ENCODE peak calls at places on chromosomes 13 and 19, in seven cellular contexts. One of them, this sample, is unnamed.
A peak's percentile ranks its signal among the peaks of the same experiment; 100 is the strongest.

GRCh38 chr19:913080-913748 is at the start of gene R3HDM4:
- DNase-seq in CD4-positive, alpha-beta T cell: peak; percentile 91
- DNase-seq in nucleus accumbens: peak; percentile 65
- DNase-seq in heart right ventricle: peak; percentile 85
- DNase-seq in activated CD4-positive, alpha-beta T cell treated with anti-CD3 and anti-CD28 coated beads for 36 hours: peak; percentile 92
- DNase-seq in kidney epithelial cell: no peak
- DNase-seq in AG08395: peak; percentile 93
- DNase-seq in this sample: peak; percentile 60

GRCh38 chr13:66405908-66406802 is 824.0 kb downstream of the PCDH9 start:
- DNase-seq in CD4-positive, alpha-beta T cell: no peak
- DNase-seq in nucleus accumbens: no peak
- DNase-seq in heart right ventricle: no peak
- DNase-seq in activated CD4-positive, alpha-beta T cell treated with anti-CD3 and anti-CD28 coated beads for 36 hours: no peak
- DNase-seq in kidney epithelial cell: peak; percentile 16
- DNase-seq in AG08395: peak; percentile 14
- DNase-seq in this sample: peak; percentile 73

GRCh38 chr13:28531195-28531955 is 36.4 kb upstream of the FLT1 start:
- DNase-seq in CD4-positive, alpha-beta T cell: no peak
- DNase-seq in nucleus accumbens: no peak
- DNase-seq in heart right ventricle: peak; percentile 72
- DNase-seq in activated CD4-positive, alpha-beta T cell treated with anti-CD3 and anti-CD28 coated beads for 36 hours: no peak
- DNase-seq in kidney epithelial cell: no peak
- DNase-seq in AG08395: peak; percentile 31
- DNase-seq in this sample: peak; percentile 28

GRCh38 chr13:30745917-30746686 is 10.8 kb downstream of the ALOX5AP start:
- DNase-seq in CD4-positive, alpha-beta T cell: no peak
- DNase-seq in nucleus accumbens: no peak
- DNase-seq in heart right ventricle: no peak
- DNase-seq in activated CD4-positive, alpha-beta T cell treated with anti-CD3 and anti-CD28 coated beads for 36 hours: no peak
- DNase-seq in kidney epithelial cell: no peak
- DNase-seq in AG08395: no peak
- DNase-seq in this sample: no peak

GRCh38 chr19:45376045-45376724 is 5.8 kb upstream of the ERCC2 start:
- DNase-seq in CD4-positive, alpha-beta T cell: no peak
- DNase-seq in nucleus accumbens: no peak
- DNase-seq in heart right ventricle: no peak
- DNase-seq in activated CD4-positive, alpha-beta T cell treated with anti-CD3 and anti-CD28 coated beads for 36 hours: no peak
- DNase-seq in kidney epithelial cell: peak; percentile 78
- DNase-seq in AG08395: peak; percentile 90
- DNase-seq in this sample: peak; percentile 96

GRCh38 chr13:71663431-71663830 is 203.6 kb downstream of the DACH1 start:
- DNase-seq in CD4-positive, alpha-beta T cell: no peak
- DNase-seq in nucleus accumbens: no peak
- DNase-seq in heart right ventricle: no peak
- DNase-seq in activated CD4-positive, alpha-beta T cell treated with anti-CD3 and anti-CD28 coated beads for 36 hours: no peak
- DNase-seq in kidney epithelial cell: no peak
- DNase-seq in AG08395: no peak
- DNase-seq in this sample: no peak

GRCh38 chr13:27792393-27793218 is at the start of gene GSX1:
- DNase-seq in CD4-positive, alpha-beta T cell: peak; percentile 24
- DNase-seq in nucleus accumbens: peak; percentile 29
- DNase-seq in heart right ventricle: peak; percentile 64
- DNase-seq in activated CD4-positive, alpha-beta T cell treated with anti-CD3 and anti-CD28 coated beads for 36 hours: peak; percentile 74
- DNase-seq in kidney epithelial cell: peak; percentile 7
- DNase-seq in AG08395: peak; percentile 75
- DNase-seq in this sample: peak; percentile 51

GRCh38 chr13:60267498-60268202 is 103.9 kb upstream of the DIAPH3 start:
- DNase-seq in CD4-positive, alpha-beta T cell: peak; percentile 6
- DNase-seq in nucleus accumbens: no peak
- DNase-seq in heart right ventricle: no peak
- DNase-seq in activated CD4-positive, alpha-beta T cell treated with anti-CD3 and anti-CD28 coated beads for 36 hours: peak; percentile 36
- DNase-seq in kidney epithelial cell: no peak
- DNase-seq in AG08395: no peak
- DNase-seq in this sample: no peak

GRCh38 chr19:50822661-50823208 is 852 bp downstream of the KLK1 start:
- DNase-seq in CD4-positive, alpha-beta T cell: no peak
- DNase-seq in nucleus accumbens: no peak
- DNase-seq in heart right ventricle: no peak
- DNase-seq in activated CD4-positive, alpha-beta T cell treated with anti-CD3 and anti-CD28 coated beads for 36 hours: no peak
- DNase-seq in kidney epithelial cell: no peak
- DNase-seq in AG08395: no peak
- DNase-seq in this sample: no peak

GRCh38 chr19:42693760-42694350 is 46.4 kb downstream of the PSG3 start:
- DNase-seq in CD4-positive, alpha-beta T cell: no peak
- DNase-seq in nucleus accumbens: no peak
- DNase-seq in heart right ventricle: no peak
- DNase-seq in activated CD4-positive, alpha-beta T cell treated with anti-CD3 and anti-CD28 coated beads for 36 hours: peak; percentile 45
- DNase-seq in kidney epithelial cell: peak; percentile 14
- DNase-seq in AG08395: peak; percentile 81
- DNase-seq in this sample: peak; percentile 16

GRCh38 chr19:29001922-29002247 is 211.1 kb downstream of the UQCRFS1 start:
- DNase-seq in CD4-positive, alpha-beta T cell: no peak
- DNase-seq in nucleus accumbens: no peak
- DNase-seq in heart right ventricle: no peak
- DNase-seq in activated CD4-positive, alpha-beta T cell treated with anti-CD3 and anti-CD28 coated beads for 36 hours: no peak
- DNase-seq in kidney epithelial cell: no peak
- DNase-seq in AG08395: no peak
- DNase-seq in this sample: peak; percentile 3

GRCh38 chr13:98351636-98352035 is 174.6 kb upstream of the RNF113B start:
- DNase-seq in CD4-positive, alpha-beta T cell: no peak
- DNase-seq in nucleus accumbens: no peak
- DNase-seq in heart right ventricle: no peak
- DNase-seq in activated CD4-positive, alpha-beta T cell treated with anti-CD3 and anti-CD28 coated beads for 36 hours: no peak
- DNase-seq in kidney epithelial cell: no peak
- DNase-seq in AG08395: no peak
- DNase-seq in this sample: no peak

GRCh38 chr13:47126432-47126831 is 229.6 kb upstream of the HTR2A start:
- DNase-seq in CD4-positive, alpha-beta T cell: no peak
- DNase-seq in nucleus accumbens: no peak
- DNase-seq in heart right ventricle: no peak
- DNase-seq in activated CD4-positive, alpha-beta T cell treated with anti-CD3 and anti-CD28 coated beads for 36 hours: no peak
- DNase-seq in kidney epithelial cell: no peak
- DNase-seq in AG08395: no peak
- DNase-seq in this sample: no peak

GRCh38 chr19:56995298-56995697 is 124.5 kb upstream of the USP29 start:
- DNase-seq in CD4-positive, alpha-beta T cell: no peak
- DNase-seq in nucleus accumbens: no peak
- DNase-seq in heart right ventricle: no peak
- DNase-seq in activated CD4-positive, alpha-beta T cell treated with anti-CD3 and anti-CD28 coated beads for 36 hours: no peak
- DNase-seq in kidney epithelial cell: no peak
- DNase-seq in AG08395: no peak
- DNase-seq in this sample: no peak

GRCh38 chr19:5154129-5154798 is 185.4 kb downstream of the KDM4B start:
- DNase-seq in CD4-positive, alpha-beta T cell: peak; percentile 50
- DNase-seq in nucleus accumbens: no peak
- DNase-seq in heart right ventricle: peak; percentile 34
- DNase-seq in activated CD4-positive, alpha-beta T cell treated with anti-CD3 and anti-CD28 coated beads for 36 hours: peak; percentile 72
- DNase-seq in kidney epithelial cell: no peak
- DNase-seq in AG08395: peak; percentile 37
- DNase-seq in this sample: no peak

GRCh38 chr19:1680976-1681375 is 28.6 kb upstream of the TCF3 start:
- DNase-seq in CD4-positive, alpha-beta T cell: no peak
- DNase-seq in nucleus accumbens: no peak
- DNase-seq in heart right ventricle: no peak
- DNase-seq in activated CD4-positive, alpha-beta T cell treated with anti-CD3 and anti-CD28 coated beads for 36 hours: no peak
- DNase-seq in kidney epithelial cell: no peak
- DNase-seq in AG08395: no peak
- DNase-seq in this sample: no peak

GRCh38 chr19:7915250-7916136 is 863 bp downstream of the TGFBR3L start:
- DNase-seq in CD4-positive, alpha-beta T cell: no peak
- DNase-seq in nucleus accumbens: no peak
- DNase-seq in heart right ventricle: no peak
- DNase-seq in activated CD4-positive, alpha-beta T cell treated with anti-CD3 and anti-CD28 coated beads for 36 hours: no peak
- DNase-seq in kidney epithelial cell: no peak
- DNase-seq in AG08395: no peak
- DNase-seq in this sample: no peak

GRCh38 chr13:99123101-99124045 is 77.3 kb upstream of the UBAC2 start:
- DNase-seq in CD4-positive, alpha-beta T cell: no peak
- DNase-seq in nucleus accumbens: no peak
- DNase-seq in heart right ventricle: no peak
- DNase-seq in activated CD4-positive, alpha-beta T cell treated with anti-CD3 and anti-CD28 coated beads for 36 hours: no peak
- DNase-seq in kidney epithelial cell: peak; percentile 51
- DNase-seq in AG08395: peak; percentile 69
- DNase-seq in this sample: no peak

GRCh38 chr13:65555973-65556372 is 1674.2 kb downstream of the PCDH9 start:
- DNase-seq in CD4-positive, alpha-beta T cell: no peak
- DNase-seq in nucleus accumbens: no peak
- DNase-seq in heart right ventricle: no peak
- DNase-seq in activated CD4-positive, alpha-beta T cell treated with anti-CD3 and anti-CD28 coated beads for 36 hours: no peak
- DNase-seq in kidney epithelial cell: no peak
- DNase-seq in AG08395: no peak
- DNase-seq in this sample: no peak

GRCh38 chr13:44331912-44332840 is 41.4 kb upstream of the SERP2 start:
- DNase-seq in CD4-positive, alpha-beta T cell: no peak
- DNase-seq in nucleus accumbens: peak; percentile 35
- DNase-seq in heart right ventricle: peak; percentile 64
- DNase-seq in activated CD4-positive, alpha-beta T cell treated with anti-CD3 and anti-CD28 coated beads for 36 hours: no peak
- DNase-seq in kidney epithelial cell: no peak
- DNase-seq in AG08395: peak; percentile 62
- DNase-seq in this sample: peak; percentile 86

GRCh38 chr19:4149518-4150288 is 3.7 kb upstream of the CREB3L3 start:
- DNase-seq in CD4-positive, alpha-beta T cell: no peak
- DNase-seq in nucleus accumbens: no peak
- DNase-seq in heart right ventricle: no peak
- DNase-seq in activated CD4-positive, alpha-beta T cell treated with anti-CD3 and anti-CD28 coated beads for 36 hours: no peak
- DNase-seq in kidney epithelial cell: no peak
- DNase-seq in AG08395: no peak
- DNase-seq in this sample: no peak

GRCh38 chr19:5929646-5930045 is 15.6 kb downstream of the CAPS start:
- DNase-seq in CD4-positive, alpha-beta T cell: no peak
- DNase-seq in nucleus accumbens: no peak
- DNase-seq in heart right ventricle: no peak
- DNase-seq in activated CD4-positive, alpha-beta T cell treated with anti-CD3 and anti-CD28 coated beads for 36 hours: no peak
- DNase-seq in kidney epithelial cell: no peak
- DNase-seq in AG08395: peak; percentile 43
- DNase-seq in this sample: no peak

GRCh38 chr13:82947121-82948077 is 934.9 kb downstream of the SLITRK1 start:
- DNase-seq in CD4-positive, alpha-beta T cell: no peak
- DNase-seq in nucleus accumbens: no peak
- DNase-seq in heart right ventricle: no peak
- DNase-seq in activated CD4-positive, alpha-beta T cell treated with anti-CD3 and anti-CD28 coated beads for 36 hours: no peak
- DNase-seq in kidney epithelial cell: no peak
- DNase-seq in AG08395: no peak
- DNase-seq in this sample: no peak

GRCh38 chr19:47036233-47036651 is 12.2 kb downstream of the TMEM160 start:
- DNase-seq in CD4-positive, alpha-beta T cell: no peak
- DNase-seq in nucleus accumbens: no peak
- DNase-seq in heart right ventricle: no peak
- DNase-seq in activated CD4-positive, alpha-beta T cell treated with anti-CD3 and anti-CD28 coated beads for 36 hours: peak; percentile 38
- DNase-seq in kidney epithelial cell: no peak
- DNase-seq in AG08395: no peak
- DNase-seq in this sample: no peak

GRCh38 chr13:44313674-44314073 is 60.0 kb upstream of the SERP2 start:
- DNase-seq in CD4-positive, alpha-beta T cell: no peak
- DNase-seq in nucleus accumbens: no peak
- DNase-seq in heart right ventricle: no peak
- DNase-seq in activated CD4-positive, alpha-beta T cell treated with anti-CD3 and anti-CD28 coated beads for 36 hours: no peak
- DNase-seq in kidney epithelial cell: peak; percentile 86
- DNase-seq in AG08395: peak; percentile 68
- DNase-seq in this sample: peak; percentile 35

GRCh38 chr13:81275666-81276258 is 934.8 kb upstream of the SPRY2 start:
- DNase-seq in CD4-positive, alpha-beta T cell: no peak
- DNase-seq in nucleus accumbens: no peak
- DNase-seq in heart right ventricle: no peak
- DNase-seq in activated CD4-positive, alpha-beta T cell treated with anti-CD3 and anti-CD28 coated beads for 36 hours: no peak
- DNase-seq in kidney epithelial cell: no peak
- DNase-seq in AG08395: no peak
- DNase-seq in this sample: no peak

GRCh38 chr13:111429064-111429558 is 108.7 kb downstream of the TEX29 start:
- DNase-seq in CD4-positive, alpha-beta T cell: peak; percentile 2
- DNase-seq in nucleus accumbens: no peak
- DNase-seq in heart right ventricle: no peak
- DNase-seq in activated CD4-positive, alpha-beta T cell treated with anti-CD3 and anti-CD28 coated beads for 36 hours: peak; percentile 64
- DNase-seq in kidney epithelial cell: no peak
- DNase-seq in AG08395: peak; percentile 57
- DNase-seq in this sample: no peak

GRCh38 chr19:39304701-39305571 is 8.7 kb downstream of the IFNL1 start:
- DNase-seq in CD4-positive, alpha-beta T cell: no peak
- DNase-seq in nucleus accumbens: no peak
- DNase-seq in heart right ventricle: no peak
- DNase-seq in activated CD4-positive, alpha-beta T cell treated with anti-CD3 and anti-CD28 coated beads for 36 hours: no peak
- DNase-seq in kidney epithelial cell: no peak
- DNase-seq in AG08395: no peak
- DNase-seq in this sample: no peak

GRCh38 chr19:1400281-1401137 is 833 bp downstream of the GAMT start:
- DNase-seq in CD4-positive, alpha-beta T cell: no peak
- DNase-seq in nucleus accumbens: no peak
- DNase-seq in heart right ventricle: peak; percentile 73
- DNase-seq in activated CD4-positive, alpha-beta T cell treated with anti-CD3 and anti-CD28 coated beads for 36 hours: no peak
- DNase-seq in kidney epithelial cell: no peak
- DNase-seq in AG08395: peak; percentile 54
- DNase-seq in this sample: no peak

GRCh38 chr13:31674056-31674455 is 65.3 kb upstream of the RXFP2 start:
- DNase-seq in CD4-positive, alpha-beta T cell: no peak
- DNase-seq in nucleus accumbens: no peak
- DNase-seq in heart right ventricle: no peak
- DNase-seq in activated CD4-positive, alpha-beta T cell treated with anti-CD3 and anti-CD28 coated beads for 36 hours: no peak
- DNase-seq in kidney epithelial cell: no peak
- DNase-seq in AG08395: peak; percentile 30
- DNase-seq in this sample: peak; percentile 12

GRCh38 chr19:3459322-3459881 is 20.9 kb downstream of the SMIM24 start:
- DNase-seq in CD4-positive, alpha-beta T cell: no peak
- DNase-seq in nucleus accumbens: peak; percentile 59
- DNase-seq in heart right ventricle: peak; percentile 76
- DNase-seq in activated CD4-positive, alpha-beta T cell treated with anti-CD3 and anti-CD28 coated beads for 36 hours: no peak
- DNase-seq in kidney epithelial cell: peak; percentile 82
- DNase-seq in AG08395: peak; percentile 96
- DNase-seq in this sample: peak; percentile 86

GRCh38 chr13:68099616-68100015 is 869.5 kb upstream of the PCDH9 start:
- DNase-seq in CD4-positive, alpha-beta T cell: no peak
- DNase-seq in nucleus accumbens: no peak
- DNase-seq in heart right ventricle: no peak
- DNase-seq in activated CD4-positive, alpha-beta T cell treated with anti-CD3 and anti-CD28 coated beads for 36 hours: no peak
- DNase-seq in kidney epithelial cell: peak; percentile 48
- DNase-seq in AG08395: peak; percentile 2
- DNase-seq in this sample: peak; percentile 4

GRCh38 chr13:99501952-99502310 is 659 bp downstream of the TM9SF2 start:
- DNase-seq in CD4-positive, alpha-beta T cell: no peak
- DNase-seq in nucleus accumbens: no peak
- DNase-seq in heart right ventricle: no peak
- DNase-seq in activated CD4-positive, alpha-beta T cell treated with anti-CD3 and anti-CD28 coated beads for 36 hours: peak; percentile 54
- DNase-seq in kidney epithelial cell: no peak
- DNase-seq in AG08395: no peak
- DNase-seq in this sample: peak; percentile 14

GRCh38 chr13:73910733-73911132 is 223.5 kb downstream of the KLF12 start:
- DNase-seq in CD4-positive, alpha-beta T cell: no peak
- DNase-seq in nucleus accumbens: no peak
- DNase-seq in heart right ventricle: no peak
- DNase-seq in activated CD4-positive, alpha-beta T cell treated with anti-CD3 and anti-CD28 coated beads for 36 hours: no peak
- DNase-seq in kidney epithelial cell: no peak
- DNase-seq in AG08395: no peak
- DNase-seq in this sample: no peak

GRCh38 chr19:32677657-32678056 is 2.0 kb downstream of the RGS9BP start:
- DNase-seq in CD4-positive, alpha-beta T cell: no peak
- DNase-seq in nucleus accumbens: no peak
- DNase-seq in heart right ventricle: no peak
- DNase-seq in activated CD4-positive, alpha-beta T cell treated with anti-CD3 and anti-CD28 coated beads for 36 hours: no peak
- DNase-seq in kidney epithelial cell: no peak
- DNase-seq in AG08395: no peak
- DNase-seq in this sample: no peak

GRCh38 chr19:12722566-12723382 is 958 bp downstream of the TNPO2 start:
- DNase-seq in CD4-positive, alpha-beta T cell: peak; percentile 88
- DNase-seq in nucleus accumbens: peak; percentile 92
- DNase-seq in heart right ventricle: peak; percentile 93
- DNase-seq in activated CD4-positive, alpha-beta T cell treated with anti-CD3 and anti-CD28 coated beads for 36 hours: peak; percentile 97
- DNase-seq in kidney epithelial cell: peak; percentile 96
- DNase-seq in AG08395: peak; percentile 99
- DNase-seq in this sample: peak; percentile 99

GRCh38 chr19:47381653-47382279 is 32.7 kb downstream of the DHX34 start:
- DNase-seq in CD4-positive, alpha-beta T cell: no peak
- DNase-seq in nucleus accumbens: no peak
- DNase-seq in heart right ventricle: no peak
- DNase-seq in activated CD4-positive, alpha-beta T cell treated with anti-CD3 and anti-CD28 coated beads for 36 hours: peak; percentile 22
- DNase-seq in kidney epithelial cell: no peak
- DNase-seq in AG08395: no peak
- DNase-seq in this sample: no peak